ENCODE peak calls at places on chromosomes 6 and 20, in five cellular contexts. N, U, R, J and I are unnamed samples.

GRCh38 chr6:119830494-119831295 is 481.1 kb upstream of the MAN1A1 start:
- DNase-seq in U (peak), J (no peak), N (no peak), R (no peak), I (no peak)

GRCh38 chr6:89351632-89352328 is 742 bp downstream of the UBE2J1 start:
- DNase-seq in U (peak), R (no peak), N (no peak), J (peak), I (no peak)

GRCh38 chr20:43838703-43839060 is 76.0 kb upstream of the TOX2 start:
- DNase-seq in J (no peak), U (no peak), N (no peak), R (no peak), I (no peak)

GRCh38 chr6:28212510-28213212 is 12.4 kb upstream of the ZSCAN9 start:
- DNase-seq in U (peak), R (no peak), N (peak), J (peak), I (peak)

GRCh38 chr20:36726168-36726567 is 19.7 kb downstream of the NDRG3 start:
- DNase-seq in R (no peak), N (no peak), U (peak), J (no peak), I (no peak)

GRCh38 chr6:127186889-127187288 is 68.4 kb downstream of the RSPO3 start:
- DNase-seq in U (peak), J (peak), N (peak), R (peak), I (no peak)

GRCh38 chr20:25399038-25399430 is 8.4 kb upstream of the ABHD12 start:
- DNase-seq in U (peak), N (no peak), J (peak), R (peak), I (peak)

GRCh38 chr6:118704911-118705310 is 53.5 kb upstream of the CEP85L start:
- DNase-seq in U (no peak), R (peak), N (no peak), J (peak), I (no peak)

GRCh38 chr6:83867527-83868161 is 8.2 kb downstream of the CYB5R4 start:
- DNase-seq in N (peak), U (peak), J (peak), R (peak), I (peak)

GRCh38 chr20:48841861-48842529 is 14.2 kb upstream of the PREX1 start:
- DNase-seq in N (no peak), R (no peak), U (peak), J (peak), I (peak)

GRCh38 chr6:22250486-22250885 is 46.4 kb downstream of the PRL start:
- DNase-seq in R (no peak), J (no peak), N (no peak), U (no peak), I (no peak)

GRCh38 chr20:45407783-45408645 is at the start of gene DBNDD2:
- DNase-seq in U (no peak), J (no peak), N (no peak), R (peak), I (no peak)

GRCh38 chr6:52331793-52332457 is 30.0 kb upstream of the PAQR8 start:
- DNase-seq in J (no peak), R (peak), N (no peak), U (no peak), I (no peak)

GRCh38 chr20:57653910-57654309 is 33.7 kb upstream of the ZBP1 start:
- DNase-seq in U (no peak), N (no peak), R (no peak), J (no peak), I (no peak)

GRCh38 chr6:34310846-34311245 is 62.0 kb upstream of the SMIM29 start:
- DNase-seq in U (no peak), J (no peak), R (no peak), N (no peak), I (no peak)

GRCh38 chr6:78954740-78955139 is 87.4 kb downstream of the IRAK1BP1 start:
- DNase-seq in N (no peak), J (no peak), U (no peak), R (no peak), I (no peak)

GRCh38 chr6:22448311-22448711 is 121.1 kb upstream of the HDGFL1 start:
- DNase-seq in N (no peak), R (no peak), U (peak), J (peak), I (peak)

GRCh38 chr20:37238426-37238825 is 23.2 kb downstream of the GHRH start:
- DNase-seq in N (no peak), U (no peak), R (no peak), J (no peak), I (no peak)

GRCh38 chr6:29907637-29908340 is 34.5 kb upstream of the HLA-A start:
- DNase-seq in N (peak), R (no peak), U (no peak), J (no peak), I (no peak)

GRCh38 chr6:50713977-50714486 is 706 bp downstream of the TFAP2D start:
- DNase-seq in R (no peak), U (no peak), N (no peak), J (no peak), I (no peak)

GRCh38 chr6:1600764-1601615 is 8.7 kb upstream of the FOXC1 start:
- DNase-seq in N (no peak), J (no peak), R (no peak), U (no peak), I (no peak)

GRCh38 chr20:15576401-15576800 is 996.8 kb downstream of the KIF16B start:
- DNase-seq in J (no peak), N (no peak), R (no peak), U (no peak), I (peak)

GRCh38 chr6:140441256-140441655 is 1066.8 kb upstream of the CITED2 start:
- DNase-seq in U (no peak), J (peak), N (no peak), R (no peak), I (no peak)

GRCh38 chr6:5997420-5998093 is 9.2 kb downstream of the NRN1 start:
- DNase-seq in U (no peak), J (no peak), N (peak), R (peak), I (no peak)

GRCh38 chr20:57342829-57343228 is 8.2 kb upstream of the RAE1 start:
- DNase-seq in N (no peak), J (peak), R (no peak), U (peak), I (no peak)

GRCh38 chr6:449057-449430 is 57.5 kb downstream of the IRF4 start:
- DNase-seq in U (no peak), J (no peak), R (no peak), N (no peak), I (no peak)

GRCh38 chr20:25136643-25137559 is 55.0 kb upstream of the VSX1 start:
- DNase-seq in J (peak), U (peak), N (no peak), R (no peak), I (peak)

GRCh38 chr20:37907677-37908397 is 4.9 kb downstream of the VSTM2L start:
- DNase-seq in R (no peak), U (peak), N (no peak), J (peak), I (peak)

GRCh38 chr6:12026120-12026519 is 14.0 kb downstream of the HIVEP1 start:
- DNase-seq in N (no peak), R (peak), J (peak), U (peak), I (no peak)

GRCh38 chr6:167305796-167306195 is 14.7 kb downstream of the UNC93A start:
- DNase-seq in N (no peak), J (no peak), R (no peak), U (no peak), I (no peak)

GRCh38 chr6:26163733-26164505 is 76.7 kb downstream of the HFE start:
- DNase-seq in U (no peak), J (no peak), R (no peak), N (no peak), I (no peak)

GRCh38 chr6:133040025-133040838 is 200.9 kb upstream of the EYA4 start:
- DNase-seq in U (peak), J (peak), R (peak), N (no peak), I (no peak)
- H3K4me3 ChIP-seq in U (no peak), J (no peak), R (no peak), N (no peak), I (no peak)

GRCh38 chr6:7074870-7075269 is 32.9 kb upstream of the RREB1 start:
- DNase-seq in J (no peak), N (no peak), R (no peak), U (no peak), I (no peak)

GRCh38 chr6:7071405-7071804 is 36.4 kb upstream of the RREB1 start:
- DNase-seq in N (no peak), U (no peak), J (no peak), R (no peak), I (no peak)

GRCh38 chr6:7073082-7073783 is 34.5 kb upstream of the RREB1 start:
- DNase-seq in U (peak), N (no peak), R (no peak), J (no peak), I (no peak)

GRCh38 chr6:7075341-7075740 is 32.4 kb upstream of the RREB1 start:
- DNase-seq in R (no peak), U (no peak), N (no peak), J (no peak), I (no peak)

GRCh38 chr6:7073810-7074525 is 33.8 kb upstream of the RREB1 start:
- DNase-seq in U (no peak), N (no peak), J (no peak), R (peak), I (no peak)
- H3K4me3 ChIP-seq in U (no peak), N (no peak), J (no peak), R (peak), I (no peak)

DNA sequence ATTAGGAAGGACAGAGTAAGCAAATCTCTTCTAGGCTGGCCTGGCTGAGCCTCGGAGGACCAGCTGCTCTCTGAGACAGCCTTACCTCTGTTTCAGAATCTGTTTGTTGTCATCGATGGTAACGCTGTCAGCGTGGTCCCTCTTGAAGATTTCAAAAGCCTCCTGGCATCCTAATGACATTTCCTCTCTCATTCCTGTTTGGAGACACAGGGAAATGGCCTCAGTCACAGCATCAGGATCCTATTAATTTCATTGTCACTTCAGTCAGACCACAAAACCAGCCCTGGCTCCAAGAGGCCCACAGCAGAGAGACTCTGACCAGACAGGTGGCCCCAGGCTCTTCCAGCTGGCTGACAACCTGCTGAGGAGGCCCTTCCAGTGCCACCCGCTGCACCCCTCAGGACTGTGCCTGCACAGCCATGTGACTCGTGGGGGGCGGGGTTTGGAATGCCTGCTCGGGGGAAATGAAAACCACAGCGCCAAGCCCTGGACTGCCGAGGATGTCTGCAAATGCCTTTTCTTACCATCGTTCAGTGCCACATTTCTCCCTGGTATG is 108.5 kb upstream of the KCNK16 start:
- DNase-seq in U (peak), J (no peak), R (no peak), N (peak), I (no peak)
- H3K4me3 ChIP-seq in U (no peak), J (no peak), R (no peak), N (no peak), I (no peak)

GRCh38 chr20:6622041-6622440 is 145.4 kb upstream of the BMP2 start:
- DNase-seq in U (no peak), R (no peak), N (no peak), J (no peak), I (no peak)

GRCh38 chr20:6629564-6629963 is 137.9 kb upstream of the BMP2 start:
- DNase-seq in N (no peak), U (no peak), R (no peak), J (peak), I (no peak)

GRCh38 chr20:6626805-6627204 is 140.7 kb upstream of the BMP2 start:
- DNase-seq in R (no peak), U (no peak), N (no peak), J (no peak), I (no peak)

GRCh38 chr20:6623989-6624388 is 143.5 kb upstream of the BMP2 start:
- DNase-seq in N (no peak), U (no peak), R (no peak), J (no peak), I (no peak)
- H3K4me3 ChIP-seq in N (no peak), U (no peak), R (no peak), J (no peak), I (no peak)

GRCh38 chr6:131134220-131134831 is 941 bp upstream of the AKAP7 start:
- DNase-seq in U (no peak), R (no peak), N (no peak), J (no peak), I (no peak)
- H3K4me3 ChIP-seq in U (no peak), R (no peak), N (no peak), J (peak), I (peak)

GRCh38 chr6:56745081-56745480 is 102.4 kb upstream of the DST start:
- DNase-seq in R (no peak), U (peak), N (no peak), J (no peak), I (no peak)

GRCh38 chr6:56739836-56740815 is 97.4 kb upstream of the DST start:
- DNase-seq in J (no peak), N (no peak), U (no peak), R (no peak), I (no peak)

GRCh38 chr6:56741472-56741871 is 98.8 kb upstream of the DST start:
- DNase-seq in R (no peak), U (no peak), N (no peak), J (no peak), I (no peak)

GRCh38 chr6:56744528-56744927 is 101.8 kb upstream of the DST start:
- DNase-seq in R (no peak), J (no peak), N (no peak), U (no peak), I (no peak)

GRCh38 chr6:56742122-56742791 is 99.6 kb upstream of the DST start:
- DNase-seq in N (no peak), J (peak), R (no peak), U (peak), I (no peak)
- H3K4me3 ChIP-seq in N (peak), J (peak), R (no peak), U (no peak), I (peak)

DNA sequence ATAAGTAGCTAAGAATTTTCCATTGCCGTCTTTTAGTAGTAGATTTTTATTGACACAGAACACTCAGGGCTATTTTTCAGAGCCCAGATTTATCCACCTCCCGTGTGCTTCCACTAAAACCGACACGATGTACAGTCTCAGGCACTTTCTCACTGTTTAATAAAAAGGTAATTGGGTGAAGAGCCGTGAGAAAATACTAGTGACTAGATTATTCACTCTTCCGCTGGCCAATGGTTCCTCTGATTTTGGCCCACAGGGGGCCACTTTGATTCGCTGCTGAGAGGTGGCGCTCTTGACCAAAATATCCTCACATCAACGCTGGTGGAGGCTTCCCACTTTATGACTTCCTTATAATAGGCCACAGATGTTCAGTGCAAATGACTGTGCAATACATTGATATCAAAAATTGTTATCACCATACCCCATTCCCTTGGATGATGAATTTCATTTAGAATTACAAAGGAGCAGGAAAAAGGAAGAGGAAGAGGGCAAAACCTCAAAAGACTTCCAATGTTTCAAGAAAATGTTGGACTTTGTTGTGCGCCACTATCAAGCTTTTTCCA is 12.3 kb upstream of the HDDC2 start:
- DNase-seq in J (peak), N (no peak), R (peak), U (peak), I (peak)
- H3K4me3 ChIP-seq in J (no peak), N (no peak), R (no peak), U (no peak), I (no peak)

DNA sequence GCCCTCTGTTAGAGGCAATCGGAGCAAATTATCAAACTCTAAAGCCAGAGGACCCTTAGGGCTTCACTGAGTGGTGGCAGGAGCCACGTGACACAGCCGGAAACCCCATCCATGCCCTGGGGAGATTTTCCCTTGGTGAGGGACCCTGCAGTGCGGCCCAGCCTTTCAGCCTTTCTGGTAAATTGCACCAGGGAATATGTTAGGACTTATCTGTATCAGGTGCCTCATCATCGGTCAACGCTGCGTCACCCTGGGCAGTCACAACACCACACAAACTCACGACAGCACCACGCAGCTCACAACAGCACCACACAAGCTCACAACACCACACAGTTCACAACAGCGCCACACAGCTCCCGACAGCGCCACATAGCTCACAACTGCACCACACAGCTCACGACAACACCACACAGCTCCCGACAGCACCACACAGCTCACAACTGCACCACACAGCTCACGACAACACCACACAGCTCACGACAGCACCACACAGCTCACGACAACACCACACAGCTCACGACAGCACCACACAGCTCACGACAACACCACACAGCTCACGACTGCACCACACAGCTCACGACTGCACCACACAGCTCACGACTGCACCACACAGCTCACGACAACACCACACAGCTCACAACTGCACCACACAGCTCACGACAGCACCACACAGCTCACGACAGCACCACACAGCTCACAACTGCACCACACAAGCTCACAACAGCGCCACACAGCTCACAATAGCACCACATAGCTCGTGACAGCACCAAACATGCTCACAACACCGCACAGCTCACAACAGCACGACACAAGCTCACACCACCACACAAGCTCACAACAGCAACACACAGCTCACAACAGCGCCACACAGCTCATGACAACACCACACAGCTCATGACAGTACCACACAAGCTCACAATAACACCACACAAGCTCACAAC is 199.0 kb downstream of the DLL1 start:
- DNase-seq in R (no peak), U (no peak), J (no peak), N (peak), I (no peak)
- H3K4me3 ChIP-seq in R (no peak), U (no peak), J (no peak), N (no peak), I (no peak)